ENCODE peak calls at places on chromosomes 3 and 15, in six cellular contexts. B is left cardiac atrium; L is stimulated activated CD8-positive, alpha-beta memory T cell treated with anti-CD3 and anti-CD28 coated beads, Interleukin-7, amount 100 ng/mL, for 4 hours; O is occipital lobe; T is Ammon's horn; J is heart right ventricle. F is an unnamed sample.

GRCh38 chr3:11619946-11620652 is 23.6 kb downstream of the VGLL4 start:
- DNase-seq in O (no peak), J (no peak), L (no peak), T (no peak), B (no peak), F (no peak)

GRCh38 chr15:35485411-35485810 is 60.6 kb downstream of the DPH6 start:
- DNase-seq in O (no peak), J (no peak), B (no peak), L (no peak), T (no peak), F (no peak)

GRCh38 chr3:38658886-38659285 is 9.4 kb upstream of the SCN5A start:
- DNase-seq in T (no peak), L (no peak), B (no peak), J (no peak), O (no peak), F (no peak)

GRCh38 chr3:103195201-103195600 is 760.4 kb downstream of the ZPLD1 start:
- DNase-seq in O (no peak), L (no peak), T (no peak), B (no peak), J (no peak), F (no peak)

GRCh38 chr15:90677807-90678790 is 39.0 kb upstream of the BLM start:
- DNase-seq in L (no peak), T (no peak), B (no peak), J (no peak), O (no peak), F (no peak)

GRCh38 chr3:137642831-137643230 is 121.3 kb upstream of the SOX14 start:
- DNase-seq in L (no peak), J (no peak), O (peak; percentile 13), B (no peak), T (peak; percentile 25), F (no peak)

GRCh38 chr15:56528136-56528535 is 63.2 kb upstream of the MNS1 start:
- DNase-seq in L (no peak), O (no peak), B (no peak), T (no peak), J (no peak), F (no peak)

GRCh38 chr3:4703054-4703480 is 209.9 kb downstream of the ITPR1 start:
- DNase-seq in J (no peak), L (no peak), T (no peak), B (no peak), O (no peak), F (no peak)

GRCh38 chr15:41838400-41838897 is at the start of gene PLA2G4B:
- DNase-seq in B (no peak), T (no peak), J (no peak), L (no peak), O (no peak), F (peak; percentile 95)

GRCh38 chr3:34008191-34008590 is 209.8 kb downstream of the PDCD6IP start:
- DNase-seq in T (no peak), J (no peak), B (no peak), O (no peak), L (no peak), F (no peak)

GRCh38 chr3:54641226-54642014 is 286.4 kb downstream of the LRTM1 start:
- DNase-seq in L (no peak), B (no peak), O (no peak), T (no peak), J (no peak), F (no peak)

GRCh38 chr15:64387562-64388168 is at the start of gene TRIP4:
- DNase-seq in L (peak; percentile 94), T (peak; percentile 97), B (peak; percentile 96), O (peak; percentile 90), J (peak; percentile 94), F (peak; percentile 91)

GRCh38 chr3:132004571-132004970 is 30.2 kb downstream of the CPNE4 start:
- DNase-seq in O (no peak), J (no peak), B (no peak), T (no peak), L (no peak), F (no peak)

GRCh38 chr15:67109141-67110034 is 44.0 kb downstream of the SMAD3 start:
- DNase-seq in B (peak; percentile 87), J (peak; percentile 72), T (no peak), L (no peak), O (no peak), F (no peak)

GRCh38 chr15:41944313-41944940 is 27.9 kb downstream of the EHD4 start:
- DNase-seq in B (peak; percentile 67), T (no peak), J (no peak), L (no peak), O (no peak), F (no peak)